ENCODE peak calls at places on chromosomes 1 and 21, in five cellular contexts. G, V, E, R and N are unnamed samples.

GRCh38 chr1:175297291-175297690 is 104.7 kb upstream of the KIAA0040 start:
- DNase-seq in E (no peak), R (no peak), V (no peak), G (no peak), N (no peak)

GRCh38 chr1:215606564-215607168 is 39.6 kb downstream of the KCTD3 start:
- DNase-seq in E (peak), V (no peak), R (peak), G (no peak), N (no peak)

GRCh38 chr1:55478742-55479141 is 263.6 kb upstream of the USP24 start:
- DNase-seq in R (peak), V (no peak), E (peak), G (peak), N (no peak)

GRCh38 chr1:206885341-206886060 is 11.7 kb upstream of the IL24 start:
- DNase-seq in V (no peak), G (no peak), R (no peak), E (no peak), N (no peak)

GRCh38 chr1:192167941-192168685 is 9.9 kb downstream of the RGS18 start:
- DNase-seq in V (no peak), E (peak), R (no peak), G (no peak), N (peak)

GRCh38 chr1:19384772-19385187 is 72.7 kb downstream of the SLC66A1 start:
- DNase-seq in E (no peak), G (no peak), V (no peak), R (no peak), N (no peak)

GRCh38 chr1:179754031-179754624 is 11.0 kb downstream of the FAM163A start:
- DNase-seq in G (peak), E (peak), R (no peak), V (peak), N (peak)

GRCh38 chr1:169486281-169486904 is 649 bp upstream of the SLC19A2 start:
- DNase-seq in G (no peak), E (peak), V (peak), R (no peak), N (peak)

GRCh38 chr21:32687946-32688345 is 39.9 kb downstream of the SYNJ1 start:
- DNase-seq in E (no peak), V (no peak), R (peak), G (no peak), N (no peak)

GRCh38 chr1:98053471-98054366 is 132.9 kb upstream of the DPYD start:
- DNase-seq in R (peak), G (no peak), E (peak), V (peak), N (peak)

GRCh38 chr1:224929335-224930237 is at the start of gene DNAH14:
- DNase-seq in G (peak), V (peak), R (peak), E (peak), N (peak)